ENCODE peak calls at places on chromosomes 6 and 20, in ten cellular contexts. One of them, this sample, is unnamed.

GRCh38 chr6:126959765-126960164 is 158.7 kb upstream of the RSPO3 start:
- DNase-seq in thyroid gland: no peak
- DNase-seq in activated CD8-positive, alpha-beta T cell treated with anti-CD3 and anti-CD28 coated beads for 36 hours: no peak
- DNase-seq in astrocyte of the cerebellum: no peak
- DNase-seq in NB4: no peak
- DNase-seq in Panc1: no peak
- DNase-seq in stomach: no peak
- DNase-seq in ascending aorta: no peak
- DNase-seq in GM23338: no peak
- DNase-seq in osteoblast: no peak
- DNase-seq in this sample: no peak

GRCh38 chr6:28336284-28337024 is 506 bp upstream of the ZSCAN31 start:
- DNase-seq in GM23338: no peak
- DNase-seq in astrocyte of the cerebellum: no peak
- DNase-seq in ascending aorta: no peak
- DNase-seq in stomach: no peak
- DNase-seq in thyroid gland: peak; percentile 18
- DNase-seq in Panc1: no peak
- DNase-seq in osteoblast: no peak
- DNase-seq in NB4: peak; percentile 97
- DNase-seq in activated CD8-positive, alpha-beta T cell treated with anti-CD3 and anti-CD28 coated beads for 36 hours: peak; percentile 56
- DNase-seq in this sample: no peak

GRCh38 chr6:138104618-138105213 is 2.5 kb downstream of the PERP start:
- DNase-seq in ascending aorta: no peak
- DNase-seq in Panc1: no peak
- DNase-seq in astrocyte of the cerebellum: no peak
- DNase-seq in thyroid gland: no peak
- DNase-seq in activated CD8-positive, alpha-beta T cell treated with anti-CD3 and anti-CD28 coated beads for 36 hours: no peak
- DNase-seq in GM23338: no peak
- DNase-seq in stomach: no peak
- DNase-seq in NB4: no peak
- DNase-seq in osteoblast: no peak
- DNase-seq in this sample: no peak

GRCh38 chr6:25537349-25538018 is 114.5 kb upstream of the SCGN start:
- DNase-seq in activated CD8-positive, alpha-beta T cell treated with anti-CD3 and anti-CD28 coated beads for 36 hours: no peak
- DNase-seq in GM23338: no peak
- DNase-seq in ascending aorta: no peak
- DNase-seq in astrocyte of the cerebellum: peak; percentile 18
- DNase-seq in stomach: no peak
- DNase-seq in NB4: no peak
- DNase-seq in thyroid gland: no peak
- DNase-seq in Panc1: no peak
- DNase-seq in osteoblast: no peak
- DNase-seq in this sample: no peak

GRCh38 chr6:108294787-108295625 is at the start of gene AFG1L:
- DNase-seq in Panc1: peak; percentile 86
- DNase-seq in activated CD8-positive, alpha-beta T cell treated with anti-CD3 and anti-CD28 coated beads for 36 hours: peak; percentile 91
- DNase-seq in astrocyte of the cerebellum: peak; percentile 59
- DNase-seq in GM23338: peak; percentile 96
- DNase-seq in stomach: peak; percentile 94
- DNase-seq in ascending aorta: peak; percentile 75
- DNase-seq in NB4: peak; percentile 97
- DNase-seq in osteoblast: peak; percentile 98
- DNase-seq in thyroid gland: peak; percentile 96
- DNase-seq in this sample: peak; percentile 59

GRCh38 chr6:49892280-49892679 is 25.9 kb upstream of the CRISP1 start:
- DNase-seq in Panc1: no peak
- DNase-seq in stomach: no peak
- DNase-seq in GM23338: no peak
- DNase-seq in activated CD8-positive, alpha-beta T cell treated with anti-CD3 and anti-CD28 coated beads for 36 hours: no peak
- DNase-seq in ascending aorta: no peak
- DNase-seq in osteoblast: no peak
- DNase-seq in thyroid gland: no peak
- DNase-seq in astrocyte of the cerebellum: no peak
- DNase-seq in NB4: no peak
- DNase-seq in this sample: no peak

GRCh38 chr20:38842558-38842981 is 37.1 kb downstream of the PPP1R16B start:
- DNase-seq in ascending aorta: no peak
- DNase-seq in GM23338: peak; percentile 34
- DNase-seq in astrocyte of the cerebellum: no peak
- DNase-seq in activated CD8-positive, alpha-beta T cell treated with anti-CD3 and anti-CD28 coated beads for 36 hours: peak; percentile 88
- DNase-seq in thyroid gland: no peak
- DNase-seq in Panc1: no peak
- DNase-seq in stomach: peak; percentile 35
- DNase-seq in NB4: peak; percentile 30
- DNase-seq in osteoblast: no peak
- DNase-seq in this sample: no peak

GRCh38 chr6:113476937-113477839 is 380.0 kb upstream of the MARCKS start:
- DNase-seq in ascending aorta: no peak
- DNase-seq in astrocyte of the cerebellum: no peak
- DNase-seq in activated CD8-positive, alpha-beta T cell treated with anti-CD3 and anti-CD28 coated beads for 36 hours: no peak
- DNase-seq in NB4: no peak
- DNase-seq in thyroid gland: no peak
- DNase-seq in GM23338: no peak
- DNase-seq in osteoblast: no peak
- DNase-seq in stomach: no peak
- DNase-seq in Panc1: no peak
- DNase-seq in this sample: no peak

GRCh38 chr20:1469925-1470571 is 3.4 kb upstream of the NSFL1C start:
- DNase-seq in osteoblast: peak; percentile 97
- DNase-seq in NB4: peak; percentile 75
- DNase-seq in activated CD8-positive, alpha-beta T cell treated with anti-CD3 and anti-CD28 coated beads for 36 hours: peak; percentile 36
- DNase-seq in astrocyte of the cerebellum: peak; percentile 97
- DNase-seq in ascending aorta: peak; percentile 59
- DNase-seq in GM23338: peak; percentile 89
- DNase-seq in stomach: peak; percentile 88
- DNase-seq in Panc1: peak; percentile 84
- DNase-seq in thyroid gland: peak; percentile 79
- DNase-seq in this sample: peak; percentile 92

GRCh38 chr6:52562915-52563314 is 13.9 kb downstream of the TRAM2 start:
- DNase-seq in NB4: no peak
- DNase-seq in thyroid gland: no peak
- DNase-seq in GM23338: no peak
- DNase-seq in stomach: no peak
- DNase-seq in astrocyte of the cerebellum: no peak
- DNase-seq in osteoblast: no peak
- DNase-seq in activated CD8-positive, alpha-beta T cell treated with anti-CD3 and anti-CD28 coated beads for 36 hours: no peak
- DNase-seq in Panc1: no peak
- DNase-seq in ascending aorta: no peak
- DNase-seq in this sample: no peak

GRCh38 chr20:38178065-38178471 is 13.0 kb upstream of the TGM2 start:
- DNase-seq in osteoblast: no peak
- DNase-seq in activated CD8-positive, alpha-beta T cell treated with anti-CD3 and anti-CD28 coated beads for 36 hours: no peak
- DNase-seq in Panc1: no peak
- DNase-seq in stomach: no peak
- DNase-seq in ascending aorta: no peak
- DNase-seq in GM23338: no peak
- DNase-seq in astrocyte of the cerebellum: no peak
- DNase-seq in NB4: peak; percentile 79
- DNase-seq in thyroid gland: no peak
- DNase-seq in this sample: no peak

GRCh38 chr6:37321101-37321500 is 32.7 kb upstream of the RNF8 start:
- DNase-seq in stomach: no peak
- DNase-seq in astrocyte of the cerebellum: no peak
- DNase-seq in thyroid gland: no peak
- DNase-seq in Panc1: no peak
- DNase-seq in NB4: no peak
- DNase-seq in osteoblast: no peak
- DNase-seq in ascending aorta: no peak
- DNase-seq in GM23338: no peak
- DNase-seq in activated CD8-positive, alpha-beta T cell treated with anti-CD3 and anti-CD28 coated beads for 36 hours: no peak
- DNase-seq in this sample: no peak

GRCh38 chr6:67199425-67199824 is 1435.7 kb upstream of the ADGRB3 start:
- DNase-seq in ascending aorta: no peak
- DNase-seq in thyroid gland: no peak
- DNase-seq in Panc1: no peak
- DNase-seq in NB4: no peak
- DNase-seq in GM23338: no peak
- DNase-seq in astrocyte of the cerebellum: no peak
- DNase-seq in stomach: no peak
- DNase-seq in activated CD8-positive, alpha-beta T cell treated with anti-CD3 and anti-CD28 coated beads for 36 hours: no peak
- DNase-seq in osteoblast: no peak
- DNase-seq in this sample: no peak

GRCh38 chr20:33662172-33662571 is at the start of gene C20orf144:
- DNase-seq in ascending aorta: no peak
- DNase-seq in thyroid gland: no peak
- DNase-seq in osteoblast: peak; percentile 71
- DNase-seq in astrocyte of the cerebellum: no peak
- DNase-seq in activated CD8-positive, alpha-beta T cell treated with anti-CD3 and anti-CD28 coated beads for 36 hours: no peak
- DNase-seq in GM23338: no peak
- DNase-seq in stomach: no peak
- DNase-seq in NB4: no peak
- DNase-seq in Panc1: no peak
- DNase-seq in this sample: no peak

GRCh38 chr6:10411131-10411914 is 3.6 kb downstream of the TFAP2A start:
- DNase-seq in ascending aorta: no peak
- DNase-seq in GM23338: peak; percentile 68
- DNase-seq in Panc1: no peak
- DNase-seq in astrocyte of the cerebellum: no peak
- DNase-seq in thyroid gland: no peak
- DNase-seq in osteoblast: no peak
- DNase-seq in stomach: no peak
- DNase-seq in activated CD8-positive, alpha-beta T cell treated with anti-CD3 and anti-CD28 coated beads for 36 hours: no peak
- DNase-seq in NB4: peak; percentile 81
- DNase-seq in this sample: no peak

GRCh38 chr6:71468841-71469750 is 180.5 kb downstream of the OGFRL1 start:
- DNase-seq in thyroid gland: peak; percentile 42
- DNase-seq in osteoblast: peak; percentile 65
- DNase-seq in stomach: no peak
- DNase-seq in ascending aorta: no peak
- DNase-seq in astrocyte of the cerebellum: peak; percentile 93
- DNase-seq in activated CD8-positive, alpha-beta T cell treated with anti-CD3 and anti-CD28 coated beads for 36 hours: no peak
- DNase-seq in Panc1: no peak
- DNase-seq in NB4: no peak
- DNase-seq in GM23338: no peak
- DNase-seq in this sample: peak; percentile 53

DNA sequence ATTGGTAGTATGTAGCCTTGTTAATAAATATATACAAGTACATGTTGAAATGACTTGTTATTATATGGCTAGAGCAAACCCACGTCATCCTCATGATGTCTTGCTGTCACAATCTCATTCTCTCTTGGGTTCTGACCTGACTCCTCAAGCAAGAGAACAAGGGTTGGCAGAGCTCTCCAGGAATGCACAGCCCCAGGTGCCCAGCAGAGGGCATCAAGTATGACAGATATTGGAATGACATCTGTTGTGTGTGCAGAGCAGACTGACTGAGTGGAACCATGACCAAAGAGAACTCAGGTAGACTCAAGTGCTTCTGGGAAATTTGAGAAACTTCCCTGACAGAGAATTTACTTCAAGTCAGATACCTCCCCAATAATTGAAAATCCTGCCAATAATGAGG is 90.6 kb downstream of the PAX1 start:
- DNase-seq in Panc1: no peak
- DNase-seq in astrocyte of the cerebellum: no peak
- DNase-seq in osteoblast: no peak
- DNase-seq in NB4: peak; percentile 22
- DNase-seq in thyroid gland: no peak
- DNase-seq in GM23338: peak; percentile 44
- DNase-seq in ascending aorta: no peak
- DNase-seq in activated CD8-positive, alpha-beta T cell treated with anti-CD3 and anti-CD28 coated beads for 36 hours: peak; percentile 15
- DNase-seq in stomach: no peak
- DNase-seq in this sample: no peak
- TF ChIP-seq CTCF in Panc1: peak; percentile 44
- TF ChIP-seq CTCF in astrocyte of the cerebellum: no peak
- TF ChIP-seq CTCF in osteoblast: no peak
- TF ChIP-seq CTCF in NB4: peak; percentile 59
- TF ChIP-seq CTCF in thyroid gland: no peak
- TF ChIP-seq CTCF in GM23338: peak; percentile 59
- TF ChIP-seq CTCF in ascending aorta: no peak
- TF ChIP-seq CTCF in activated CD8-positive, alpha-beta T cell treated with anti-CD3 and anti-CD28 coated beads for 36 hours: no peak
- TF ChIP-seq CTCF in stomach: no peak
- TF ChIP-seq CTCF in this sample: no peak

GRCh38 chr6:35624341-35625070 is 64.2 kb downstream of the FKBP5 start:
- DNase-seq in Panc1: no peak
- DNase-seq in activated CD8-positive, alpha-beta T cell treated with anti-CD3 and anti-CD28 coated beads for 36 hours: peak; percentile 35
- DNase-seq in stomach: no peak
- DNase-seq in NB4: peak; percentile 26
- DNase-seq in ascending aorta: no peak
- DNase-seq in osteoblast: peak; percentile 31
- DNase-seq in GM23338: peak; percentile 46
- DNase-seq in astrocyte of the cerebellum: peak; percentile 15
- DNase-seq in thyroid gland: no peak
- DNase-seq in this sample: no peak
- TF ChIP-seq CTCF in Panc1: no peak
- TF ChIP-seq CTCF in activated CD8-positive, alpha-beta T cell treated with anti-CD3 and anti-CD28 coated beads for 36 hours: peak; percentile 49
- TF ChIP-seq CTCF in stomach: no peak
- TF ChIP-seq CTCF in NB4: no peak
- TF ChIP-seq CTCF in ascending aorta: no peak
- TF ChIP-seq CTCF in osteoblast: peak; percentile 47
- TF ChIP-seq CTCF in GM23338: peak; percentile 46
- TF ChIP-seq CTCF in astrocyte of the cerebellum: peak; percentile 48
- TF ChIP-seq CTCF in thyroid gland: no peak
- TF ChIP-seq CTCF in this sample: peak; percentile 34

DNA sequence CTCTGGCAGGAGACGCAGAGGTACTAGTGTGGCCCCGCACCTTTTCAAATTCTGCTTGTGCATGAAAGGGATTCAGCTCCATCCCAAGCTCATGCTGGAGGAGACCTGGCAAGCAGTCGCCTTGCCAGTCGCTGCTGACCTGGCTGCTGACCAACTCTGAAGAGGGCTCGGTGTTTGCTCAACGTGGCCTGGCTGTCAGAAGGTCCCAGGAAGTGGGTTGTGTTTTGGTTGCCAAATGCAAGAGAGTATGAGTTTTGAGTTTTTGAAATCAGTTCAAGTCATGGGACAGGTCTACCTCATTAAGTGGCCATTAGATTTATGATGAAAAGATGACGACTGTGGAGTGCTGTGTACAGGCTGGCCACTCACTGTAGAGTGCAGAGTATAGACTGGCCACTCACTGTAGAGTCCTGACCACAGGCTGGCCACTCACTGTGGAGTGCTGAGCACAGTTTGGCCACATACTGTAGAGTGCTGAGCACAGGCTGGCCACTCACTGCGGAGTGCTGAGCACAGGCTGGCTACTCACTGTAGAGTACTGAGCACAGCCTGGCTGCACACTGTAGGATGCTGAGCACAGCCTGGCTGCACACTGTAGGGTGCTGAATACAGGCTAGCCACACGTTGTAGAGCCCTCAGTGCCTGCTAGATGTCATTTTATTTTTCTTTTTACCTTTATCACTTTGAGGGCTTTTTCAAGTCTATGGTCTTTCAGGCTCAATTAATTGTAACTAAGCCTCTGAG is 193.9 kb downstream of the ZNF217 start:
- DNase-seq in stomach: peak; percentile 36
- DNase-seq in GM23338: no peak
- DNase-seq in ascending aorta: no peak
- DNase-seq in activated CD8-positive, alpha-beta T cell treated with anti-CD3 and anti-CD28 coated beads for 36 hours: no peak
- DNase-seq in NB4: no peak
- DNase-seq in astrocyte of the cerebellum: no peak
- DNase-seq in thyroid gland: peak; percentile 94
- DNase-seq in Panc1: no peak
- DNase-seq in osteoblast: no peak
- DNase-seq in this sample: no peak
- TF ChIP-seq CTCF in stomach: no peak
- TF ChIP-seq CTCF in GM23338: no peak
- TF ChIP-seq CTCF in ascending aorta: no peak
- TF ChIP-seq CTCF in activated CD8-positive, alpha-beta T cell treated with anti-CD3 and anti-CD28 coated beads for 36 hours: no peak
- TF ChIP-seq CTCF in NB4: no peak
- TF ChIP-seq CTCF in astrocyte of the cerebellum: no peak
- TF ChIP-seq CTCF in thyroid gland: no peak
- TF ChIP-seq CTCF in Panc1: no peak
- TF ChIP-seq CTCF in osteoblast: no peak
- TF ChIP-seq CTCF in this sample: no peak

GRCh38 chr20:40750541-40750940 is 61.5 kb upstream of the MAFB start:
- DNase-seq in activated CD8-positive, alpha-beta T cell treated with anti-CD3 and anti-CD28 coated beads for 36 hours: no peak
- DNase-seq in osteoblast: no peak
- DNase-seq in GM23338: no peak
- DNase-seq in ascending aorta: no peak
- DNase-seq in Panc1: no peak
- DNase-seq in thyroid gland: no peak
- DNase-seq in NB4: no peak
- DNase-seq in astrocyte of the cerebellum: no peak
- DNase-seq in stomach: no peak
- DNase-seq in this sample: no peak
- TF ChIP-seq CTCF in activated CD8-positive, alpha-beta T cell treated with anti-CD3 and anti-CD28 coated beads for 36 hours: no peak
- TF ChIP-seq CTCF in osteoblast: no peak
- TF ChIP-seq CTCF in GM23338: no peak
- TF ChIP-seq CTCF in ascending aorta: no peak
- TF ChIP-seq CTCF in Panc1: no peak
- TF ChIP-seq CTCF in thyroid gland: no peak
- TF ChIP-seq CTCF in NB4: no peak
- TF ChIP-seq CTCF in astrocyte of the cerebellum: no peak
- TF ChIP-seq CTCF in stomach: no peak
- TF ChIP-seq CTCF in this sample: no peak

This sample was measured in AG09319.